ENCODE peak calls at places on chromosomes 12 and 14, in five cellular contexts. One of them, this sample, is unnamed.

GRCh38 chr12:15535287-15535895 is 213.1 kb downstream of the PTPRO start:
- DNase-seq in HFFc6: no peak
- DNase-seq in nephron progenitor cell: no peak
- DNase-seq in stimulated activated CD4-positive, alpha-beta T cell treated with anti-CD3 and anti-CD28 coated beads, Interleukin-4, amount 100 ng/mL, for 24 hours: no peak
- DNase-seq in CD8-positive, alpha-beta memory T cell: no peak
- DNase-seq in this sample: no peak

GRCh38 chr12:116644806-116645205 is 85.6 kb downstream of the MAP1LC3B2 start:
- DNase-seq in stimulated activated CD4-positive, alpha-beta T cell treated with anti-CD3 and anti-CD28 coated beads, Interleukin-4, amount 100 ng/mL, for 24 hours: no peak
- DNase-seq in nephron progenitor cell: no peak
- DNase-seq in CD8-positive, alpha-beta memory T cell: no peak
- DNase-seq in HFFc6: no peak
- DNase-seq in this sample: no peak

GRCh38 chr14:101583709-101584048 is 22.4 kb downstream of the DIO3 start:
- DNase-seq in nephron progenitor cell: no peak
- DNase-seq in stimulated activated CD4-positive, alpha-beta T cell treated with anti-CD3 and anti-CD28 coated beads, Interleukin-4, amount 100 ng/mL, for 24 hours: no peak
- DNase-seq in HFFc6: no peak
- DNase-seq in CD8-positive, alpha-beta memory T cell: no peak
- DNase-seq in this sample: no peak

GRCh38 chr14:22370084-22370847 is 218.8 kb downstream of the DAD1 start:
- DNase-seq in CD8-positive, alpha-beta memory T cell: no peak
- DNase-seq in HFFc6: peak; percentile 4
- DNase-seq in nephron progenitor cell: no peak
- DNase-seq in stimulated activated CD4-positive, alpha-beta T cell treated with anti-CD3 and anti-CD28 coated beads, Interleukin-4, amount 100 ng/mL, for 24 hours: no peak
- DNase-seq in this sample: no peak

GRCh38 chr14:90940318-90940962 is 120.0 kb downstream of the RPS6KA5 start:
- DNase-seq in CD8-positive, alpha-beta memory T cell: no peak
- DNase-seq in HFFc6: no peak
- DNase-seq in nephron progenitor cell: no peak
- DNase-seq in stimulated activated CD4-positive, alpha-beta T cell treated with anti-CD3 and anti-CD28 coated beads, Interleukin-4, amount 100 ng/mL, for 24 hours: no peak
- DNase-seq in this sample: no peak

GRCh38 chr14:51219473-51220448 is 20.3 kb upstream of the TMX1 start:
- DNase-seq in CD8-positive, alpha-beta memory T cell: no peak
- DNase-seq in HFFc6: no peak
- DNase-seq in stimulated activated CD4-positive, alpha-beta T cell treated with anti-CD3 and anti-CD28 coated beads, Interleukin-4, amount 100 ng/mL, for 24 hours: no peak
- DNase-seq in nephron progenitor cell: no peak
- DNase-seq in this sample: peak; percentile 52

GRCh38 chr14:68408680-68409079 is 384.2 kb downstream of the ZFP36L1 start:
- DNase-seq in nephron progenitor cell: no peak
- DNase-seq in HFFc6: no peak
- DNase-seq in CD8-positive, alpha-beta memory T cell: no peak
- DNase-seq in stimulated activated CD4-positive, alpha-beta T cell treated with anti-CD3 and anti-CD28 coated beads, Interleukin-4, amount 100 ng/mL, for 24 hours: no peak
- DNase-seq in this sample: no peak

GRCh38 chr12:31964280-31964679 is 5.1 kb downstream of the RESF1 start:
- DNase-seq in stimulated activated CD4-positive, alpha-beta T cell treated with anti-CD3 and anti-CD28 coated beads, Interleukin-4, amount 100 ng/mL, for 24 hours: no peak
- DNase-seq in HFFc6: no peak
- DNase-seq in CD8-positive, alpha-beta memory T cell: no peak
- DNase-seq in nephron progenitor cell: no peak
- DNase-seq in this sample: no peak

GRCh38 chr12:3273409-3273853 is 196.3 kb downstream of the TSPAN9 start:
- DNase-seq in CD8-positive, alpha-beta memory T cell: no peak
- DNase-seq in nephron progenitor cell: no peak
- DNase-seq in stimulated activated CD4-positive, alpha-beta T cell treated with anti-CD3 and anti-CD28 coated beads, Interleukin-4, amount 100 ng/mL, for 24 hours: no peak
- DNase-seq in HFFc6: peak; percentile 63
- DNase-seq in this sample: no peak

GRCh38 chr14:105065280-105066228 is at the start of gene GPR132:
- DNase-seq in CD8-positive, alpha-beta memory T cell: peak; percentile 90
- DNase-seq in HFFc6: no peak
- DNase-seq in stimulated activated CD4-positive, alpha-beta T cell treated with anti-CD3 and anti-CD28 coated beads, Interleukin-4, amount 100 ng/mL, for 24 hours: peak; percentile 89
- DNase-seq in nephron progenitor cell: no peak
- DNase-seq in this sample: no peak

GRCh38 chr14:97107070-97107469 is 309.9 kb downstream of the VRK1 start:
- DNase-seq in stimulated activated CD4-positive, alpha-beta T cell treated with anti-CD3 and anti-CD28 coated beads, Interleukin-4, amount 100 ng/mL, for 24 hours: no peak
- DNase-seq in nephron progenitor cell: no peak
- DNase-seq in HFFc6: peak; percentile 3
- DNase-seq in CD8-positive, alpha-beta memory T cell: no peak
- DNase-seq in this sample: no peak

GRCh38 chr12:57772429-57773322 is at the start of gene EEF1AKMT3:
- DNase-seq in HFFc6: peak; percentile 30
- DNase-seq in stimulated activated CD4-positive, alpha-beta T cell treated with anti-CD3 and anti-CD28 coated beads, Interleukin-4, amount 100 ng/mL, for 24 hours: peak; percentile 49
- DNase-seq in nephron progenitor cell: peak; percentile 69
- DNase-seq in CD8-positive, alpha-beta memory T cell: peak; percentile 33
- DNase-seq in this sample: peak; percentile 42

GRCh38 chr12:132110677-132111076 is 33.4 kb downstream of the DDX51 start:
- DNase-seq in CD8-positive, alpha-beta memory T cell: no peak
- DNase-seq in stimulated activated CD4-positive, alpha-beta T cell treated with anti-CD3 and anti-CD28 coated beads, Interleukin-4, amount 100 ng/mL, for 24 hours: no peak
- DNase-seq in HFFc6: no peak
- DNase-seq in nephron progenitor cell: no peak
- DNase-seq in this sample: no peak

GRCh38 chr14:52043690-52044089 is 25.2 kb downstream of the NID2 start:
- DNase-seq in stimulated activated CD4-positive, alpha-beta T cell treated with anti-CD3 and anti-CD28 coated beads, Interleukin-4, amount 100 ng/mL, for 24 hours: peak; percentile 43
- DNase-seq in nephron progenitor cell: peak; percentile 59
- DNase-seq in CD8-positive, alpha-beta memory T cell: peak; percentile 23
- DNase-seq in HFFc6: no peak
- DNase-seq in this sample: no peak

GRCh38 chr14:100474176-100474575 is 113.0 kb downstream of the BEGAIN start:
- DNase-seq in nephron progenitor cell: no peak
- DNase-seq in CD8-positive, alpha-beta memory T cell: no peak
- DNase-seq in stimulated activated CD4-positive, alpha-beta T cell treated with anti-CD3 and anti-CD28 coated beads, Interleukin-4, amount 100 ng/mL, for 24 hours: no peak
- DNase-seq in HFFc6: no peak
- DNase-seq in this sample: no peak

GRCh38 chr14:47425302-47425701 is 250.1 kb downstream of the MDGA2 start:
- DNase-seq in stimulated activated CD4-positive, alpha-beta T cell treated with anti-CD3 and anti-CD28 coated beads, Interleukin-4, amount 100 ng/mL, for 24 hours: no peak
- DNase-seq in nephron progenitor cell: no peak
- DNase-seq in CD8-positive, alpha-beta memory T cell: no peak
- DNase-seq in HFFc6: no peak
- DNase-seq in this sample: no peak

GRCh38 chr12:76457818-76458217 is 101.8 kb downstream of the OSBPL8 start:
- DNase-seq in nephron progenitor cell: no peak
- DNase-seq in stimulated activated CD4-positive, alpha-beta T cell treated with anti-CD3 and anti-CD28 coated beads, Interleukin-4, amount 100 ng/mL, for 24 hours: no peak
- DNase-seq in CD8-positive, alpha-beta memory T cell: no peak
- DNase-seq in HFFc6: no peak
- DNase-seq in this sample: no peak